ENCODE peak calls at places on chromosome 18, in five cellular contexts. Q, E, C, A and Z are unnamed samples.

GRCh38 chr18:77099501-77100370 is 32.8 kb downstream of the MBP start:
- DNase-seq in Q (no peak), E (no peak), C (no peak), A (no peak), Z (no peak)

GRCh38 chr18:6370886-6371635 is 43.6 kb downstream of the L3MBTL4 start:
- DNase-seq in Q (no peak), E (no peak), C (no peak), A (no peak), Z (no peak)

GRCh38 chr18:23226930-23227728 is 91.8 kb downstream of the CABLES1 start:
- DNase-seq in Q (peak; percentile 94), E (peak; percentile 88), C (no peak), A (peak; percentile 96), Z (peak; percentile 20)

GRCh38 chr18:31225668-31226067 is 63.0 kb upstream of the DSC1 start:
- DNase-seq in Q (peak; percentile 96), E (no peak), C (peak; percentile 64), A (peak; percentile 67), Z (peak; percentile 48)

GRCh38 chr18:36899289-36899688 is 70.4 kb downstream of the KIAA1328 start:
- DNase-seq in Q (no peak), E (peak; percentile 2), C (peak; percentile 79), A (no peak), Z (peak; percentile 26)

GRCh38 chr18:13217971-13218375 is 587 bp upstream of the LDLRAD4 start:
- DNase-seq in Q (no peak), E (no peak), C (peak; percentile 48), A (peak; percentile 15), Z (no peak)

GRCh38 chr18:5534845-5535244 is 9.0 kb downstream of the EPB41L3 start:
- DNase-seq in Q (no peak), E (no peak), C (no peak), A (no peak), Z (no peak)

GRCh38 chr18:24270937-24271380 is 126.7 kb downstream of the OSBPL1A start:
- DNase-seq in Q (peak; percentile 58), E (peak; percentile 69), C (peak; percentile 58), A (peak; percentile 36), Z (peak; percentile 63)

GRCh38 chr18:8142131-8142711 is 467.0 kb upstream of the RAB12 start:
- DNase-seq in Q (peak; percentile 59), E (peak; percentile 68), C (no peak), A (peak; percentile 57), Z (no peak)

GRCh38 chr18:57561728-57562423 is 24.6 kb downstream of the FECH start:
- DNase-seq in Q (peak; percentile 20), E (peak; percentile 59), C (peak; percentile 92), A (peak; percentile 49), Z (peak; percentile 19)

GRCh38 chr18:44246001-44246400 is 434.7 kb upstream of the SETBP1 start:
- DNase-seq in Q (peak; percentile 6), E (peak; percentile 1), C (peak; percentile 2), A (no peak), Z (no peak)

GRCh38 chr18:40851014-40851429 is 1104.0 kb upstream of the PIK3C3 start:
- DNase-seq in Q (peak; percentile 85), E (peak; percentile 25), C (no peak), A (no peak), Z (peak; percentile 86)

GRCh38 chr18:10965104-10965503 is 184.3 kb downstream of the PIEZO2 start:
- DNase-seq in Q (no peak), E (peak; percentile 23), C (no peak), A (no peak), Z (no peak)

GRCh38 chr18:79904357-79905147 is 46.9 kb downstream of the SLC66A2 start:
- DNase-seq in Q (no peak), E (no peak), C (no peak), A (no peak), Z (peak; percentile 71)

GRCh38 chr18:45156941-45157340 is 458.3 kb upstream of the SLC14A2 start:
- DNase-seq in Q (no peak), E (peak; percentile 24), C (no peak), A (no peak), Z (no peak)

GRCh38 chr18:26556573-26556972 is 8.2 kb upstream of the KCTD1 start:
- DNase-seq in Q (no peak), E (peak; percentile 62), C (no peak), A (no peak), Z (peak; percentile 48)

GRCh38 chr18:34219651-34220050 is 5.1 kb downstream of the NOL4 start:
- DNase-seq in Q (no peak), E (no peak), C (no peak), A (no peak), Z (no peak)

GRCh38 chr18:44899832-44900231 is 219.1 kb downstream of the SETBP1 start:
- DNase-seq in Q (no peak), E (no peak), C (no peak), A (no peak), Z (no peak)

GRCh38 chr18:78293516-78293915 is 686.1 kb upstream of the SALL3 start:
- DNase-seq in Q (no peak), E (no peak), C (no peak), A (no peak), Z (no peak)

GRCh38 chr18:13252696-13253410 is 34.3 kb downstream of the LDLRAD4 start:
- DNase-seq in Q (no peak), E (no peak), C (no peak), A (no peak), Z (no peak)

GRCh38 chr18:7946724-7947377 is 379.7 kb downstream of the PTPRM start:
- DNase-seq in Q (peak; percentile 74), E (peak; percentile 75), C (peak; percentile 25), A (peak; percentile 72), Z (peak; percentile 71)

GRCh38 chr18:55448390-55448789 is 139.6 kb downstream of the TCF4 start:
- DNase-seq in Q (no peak), E (no peak), C (no peak), A (no peak), Z (no peak)

GRCh38 chr18:61322265-61322873 is 10.9 kb upstream of the CDH20 start:
- DNase-seq in Q (peak; percentile 7), E (peak; percentile 77), C (peak; percentile 85), A (peak; percentile 53), Z (peak; percentile 35)

DNA sequence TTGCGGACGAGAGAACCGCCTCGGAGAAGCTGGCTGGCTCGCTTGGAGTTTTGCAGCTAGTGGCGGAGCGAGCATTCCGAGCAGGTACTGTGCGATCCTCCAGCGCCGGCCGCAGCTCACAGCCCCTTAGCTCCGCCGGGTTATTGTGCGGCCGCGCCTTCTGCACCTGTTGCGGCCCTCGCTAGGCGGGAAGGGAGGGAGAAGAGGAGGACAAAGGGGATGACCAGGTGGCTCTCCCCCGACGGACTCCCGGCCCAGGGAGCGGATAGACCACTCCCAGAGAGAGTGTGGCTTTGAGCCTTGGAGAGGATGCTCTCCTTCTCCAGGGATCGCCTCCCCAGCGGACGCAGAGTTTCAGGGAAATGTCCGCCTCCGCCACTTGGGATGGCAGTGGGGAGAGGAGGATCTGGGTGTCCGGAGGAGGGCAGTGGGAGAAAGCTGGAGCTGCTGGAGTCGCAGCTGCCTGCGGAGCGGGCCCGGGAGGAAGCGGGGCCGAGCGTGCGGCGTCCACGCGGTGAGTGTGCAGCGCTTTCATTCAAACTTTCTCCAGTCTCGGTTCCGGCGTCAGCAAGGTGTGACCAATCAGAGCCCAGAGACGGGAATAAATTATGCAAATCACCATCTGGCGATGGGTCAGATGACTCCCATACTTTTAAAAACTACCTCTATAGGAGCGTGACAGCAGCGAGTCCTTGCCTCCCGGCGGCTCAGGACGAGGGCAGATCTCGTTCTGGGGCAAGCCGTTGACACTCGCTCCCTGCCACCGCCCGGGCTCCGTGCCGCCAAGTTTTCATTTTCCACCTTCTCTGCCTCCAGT is at the start of gene LIPG:
- DNase-seq in Q (peak; percentile 83), E (peak; percentile 74), C (peak; percentile 94), A (peak; percentile 74), Z (peak; percentile 97)
- TF ChIP-seq EZH2 in Q (no peak), E (no peak), C (peak; percentile 5), A (no peak), Z (peak; percentile 63)

DNA sequence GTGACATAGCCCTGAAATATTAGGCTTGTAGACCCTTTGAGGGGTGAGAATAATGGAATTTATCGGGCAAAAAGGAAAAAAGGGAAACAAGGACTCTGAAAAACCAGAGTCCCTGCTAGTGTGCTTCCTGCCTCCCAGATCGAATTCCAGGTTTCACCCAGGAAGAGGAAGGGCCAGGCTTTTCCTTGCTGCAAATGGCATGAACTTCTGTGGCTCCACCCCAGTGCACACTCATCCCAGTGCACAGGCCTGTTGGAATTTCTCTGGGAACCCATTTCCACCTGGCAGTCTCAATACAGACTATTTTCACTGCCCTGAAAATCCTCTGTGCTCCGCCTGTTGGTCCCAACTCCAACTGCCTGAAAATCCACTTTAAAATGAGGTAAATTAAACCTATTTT is 29.9 kb downstream of the C18orf54 start:
- DNase-seq in Q (no peak), E (no peak), C (no peak), A (no peak), Z (no peak)
- H3K4me2 ChIP-seq in Q (peak overlapping the region; percentile 76), E (no peak overlapping the region), C (no peak overlapping the region), A (peak overlapping the region; percentile 78), Z (no peak overlapping the region)

DNA sequence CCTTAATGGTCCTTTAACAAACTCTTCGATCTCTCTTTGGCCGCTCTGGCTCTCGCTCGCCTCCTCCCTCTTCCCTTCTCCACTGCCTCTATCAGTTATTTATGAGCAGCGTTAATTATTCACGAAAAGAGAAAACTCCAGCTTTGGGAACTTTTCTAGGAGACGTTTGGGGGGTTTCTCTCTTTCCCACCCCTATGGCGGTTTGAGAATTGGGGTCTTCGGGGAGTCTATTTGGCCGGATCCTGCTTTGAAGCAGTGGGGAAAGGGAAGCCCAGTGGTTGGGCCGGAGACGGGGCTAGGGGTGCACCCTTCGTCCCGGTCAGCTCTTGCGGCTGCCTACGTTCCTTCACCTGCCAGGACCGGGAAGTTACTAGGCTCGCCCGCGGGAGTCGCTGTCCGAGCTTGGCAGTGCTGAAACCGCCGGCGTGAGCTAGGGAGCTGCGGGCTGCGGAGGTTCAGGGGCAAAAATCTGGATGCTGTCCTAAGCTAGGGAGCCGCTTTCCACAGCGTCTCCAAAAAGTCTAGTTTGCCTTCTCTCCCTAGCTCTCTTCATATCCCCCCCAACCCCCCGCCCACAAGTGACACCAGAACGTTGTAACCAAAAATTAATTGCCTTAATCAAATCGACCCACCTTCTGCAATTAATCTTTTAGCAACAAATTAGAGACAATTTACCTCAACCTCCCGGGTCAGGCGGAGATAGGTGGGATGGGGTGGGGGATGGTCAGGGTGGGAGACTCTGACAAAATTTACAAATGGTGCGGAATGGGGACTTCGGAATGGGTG is 8.9 kb upstream of the SKOR2 start:
- DNase-seq in Q (peak; percentile 13), E (peak; percentile 61), C (peak; percentile 94), A (peak; percentile 25), Z (peak; percentile 43)
- TF ChIP-seq EZH2 in Q (no peak), E (peak; percentile 53), C (peak; percentile 80), A (no peak), Z (no peak)

GRCh38 chr18:73777356-73778051 is 370.1 kb downstream of the FBXO15 start:
- DNase-seq in Q (no peak), E (no peak), C (no peak), A (no peak), Z (peak; percentile 13)
- H3K4me2 ChIP-seq in Q (no peak overlapping the region), E (no peak overlapping the region), C (no peak overlapping the region), A (no peak overlapping the region), Z (no peak overlapping the region)

GRCh38 chr18:28109781-28110460 is 67.0 kb downstream of the CDH2 start:
- DNase-seq in Q (peak; percentile 45), E (peak; percentile 13), C (no peak), A (no peak), Z (no peak)
- TF ChIP-seq EZH2 in Q (no peak), E (no peak), C (no peak), A (no peak), Z (no peak)

GRCh38 chr18:70334728-70335329 is 46.0 kb downstream of the SOCS6 start:
- DNase-seq in Q (no peak), E (peak; percentile 61), C (no peak), A (no peak), Z (peak; percentile 76)
- H3K4me2 ChIP-seq in Q (no peak overlapping the region), E (no peak overlapping the region), C (no peak overlapping the region), A (no peak overlapping the region), Z (no peak overlapping the region)